ENCODE peak calls at places on chromosomes 16 and 17, in seven cellular contexts. G, F, T, Z, B, E and Q are unnamed samples.

GRCh38 chr17:76793775-76794174 is 55.9 kb downstream of the MFSD11 start:
- DNase-seq in B (peak), Z (no peak), G (no peak), T (no peak), E (no peak), F (no peak), Q (no peak)

GRCh38 chr16:72711823-72712222 is 336.1 kb downstream of the ZFHX3 start:
- DNase-seq in T (no peak), F (no peak), Z (no peak), E (no peak), G (no peak), B (no peak), Q (no peak)

GRCh38 chr16:788399-789126 is at the start of gene CHTF18:
- DNase-seq in F (peak), E (peak), G (peak), B (peak), Z (peak), T (peak), Q (peak)

GRCh38 chr17:50055426-50056216 is at the start of gene ITGA3:
- DNase-seq in E (peak), T (peak), G (peak), Z (peak), B (peak), F (peak), Q (no peak)

GRCh38 chr17:77741109-77741508 is 217.4 kb upstream of the TNRC6C start:
- DNase-seq in B (no peak), E (no peak), G (no peak), Z (no peak), F (no peak), T (no peak), Q (no peak)

GRCh38 chr17:66542967-66543525 is 240.6 kb downstream of the PRKCA start:
- DNase-seq in G (no peak), T (no peak), E (peak), B (no peak), F (no peak), Z (no peak), Q (no peak)

GRCh38 chr16:75099075-75099667 is 17.4 kb downstream of the LDHD start:
- DNase-seq in E (no peak), T (no peak), G (no peak), F (no peak), B (no peak), Z (no peak), Q (no peak)

GRCh38 chr16:31487720-31488629 is 5.1 kb downstream of the SLC5A2 start:
- DNase-seq in E (no peak), B (peak), G (peak), Z (peak), T (peak), F (no peak), Q (no peak)

GRCh38 chr17:56222255-56222654 is 69.0 kb downstream of the ANKFN1 start:
- DNase-seq in Z (no peak), E (no peak), T (no peak), F (no peak), G (no peak), B (no peak), Q (no peak)

GRCh38 chr17:37701424-37702020 is 43.3 kb downstream of the HNF1B start:
- DNase-seq in E (no peak), T (peak), F (no peak), Z (peak), B (no peak), G (no peak), Q (no peak)

GRCh38 chr16:66486199-66486772 is 59.2 kb downstream of the BEAN1 start:
- DNase-seq in F (no peak), E (no peak), G (no peak), Z (peak), T (no peak), B (no peak), Q (no peak)

GRCh38 chr16:87678618-87679017 is 76.3 kb downstream of the JPH3 start:
- DNase-seq in F (no peak), T (no peak), E (no peak), Z (no peak), B (no peak), G (no peak), Q (no peak)

GRCh38 chr17:45008191-45008590 is 40.1 kb upstream of the C1QL1 start:
- DNase-seq in Z (no peak), E (no peak), G (no peak), F (no peak), T (no peak), B (no peak), Q (no peak)

GRCh38 chr16:75264999-75265910 is 13.8 kb upstream of the BCAR1 start:
- DNase-seq in T (peak), G (no peak), Z (peak), F (no peak), B (no peak), E (no peak), Q (no peak)

GRCh38 chr16:54935411-54936085 is 4.9 kb downstream of the IRX5 start:
- DNase-seq in G (no peak), Z (no peak), E (no peak), F (no peak), B (no peak), T (no peak), Q (no peak)

GRCh38 chr17:2484876-2485275 is 26.8 kb downstream of the METTL16 start:
- DNase-seq in B (no peak), G (no peak), E (no peak), F (no peak), T (no peak), Z (no peak), Q (no peak)

GRCh38 chr16:73172621-73173312 is 124.8 kb upstream of the ZFHX3 start:
- DNase-seq in G (no peak), B (peak), F (peak), T (peak), E (peak), Z (peak), Q (no peak)

GRCh38 chr17:3558603-3559269 is 1.1 kb upstream of the TRPV3 start:
- DNase-seq in F (no peak), E (no peak), G (peak), Z (peak), B (peak), T (no peak), Q (peak)

GRCh38 chr16:90001761-90002503 is 17.3 kb downstream of the DBNDD1 start:
- DNase-seq in B (no peak), F (no peak), E (no peak), T (no peak), Z (no peak), G (no peak), Q (no peak)

GRCh38 chr17:68257924-68258323 is 10.1 kb downstream of the AMZ2 start:
- DNase-seq in B (no peak), F (no peak), G (no peak), Z (no peak), E (no peak), T (no peak), Q (no peak)

GRCh38 chr17:77209330-77209748 is 68.6 kb downstream of the SEC14L1 start:
- DNase-seq in F (no peak), E (no peak), B (peak), Z (peak), T (no peak), G (no peak), Q (no peak)

GRCh38 chr17:40331743-40332641 is 23.0 kb downstream of the RARA start:
- DNase-seq in Z (peak), T (peak), F (peak), G (no peak), B (peak), E (no peak), Q (no peak)

GRCh38 chr17:63557416-63557815 is 7.1 kb downstream of the DCAF7 start:
- DNase-seq in Z (no peak), G (no peak), E (no peak), T (no peak), F (no peak), B (no peak), Q (no peak)

GRCh38 chr16:88566158-88566557 is 4.0 kb upstream of the ZC3H18 start:
- DNase-seq in B (no peak), Z (no peak), E (no peak), G (no peak), T (no peak), F (no peak), Q (no peak)

GRCh38 chr17:16878547-16879100 is 93.3 kb downstream of the TNFRSF13B start:
- DNase-seq in Z (peak), G (no peak), F (peak), B (no peak), T (no peak), E (no peak), Q (peak)

GRCh38 chr17:64074704-64075484 is 54.5 kb upstream of the ICAM2 start:
- DNase-seq in B (no peak), G (no peak), T (no peak), Z (peak), E (no peak), F (no peak), Q (no peak)

GRCh38 chr17:66654764-66655163 is 180.2 kb upstream of the CACNG5 start:
- DNase-seq in G (no peak), Z (no peak), T (no peak), F (no peak), E (no peak), B (no peak), Q (no peak)

GRCh38 chr17:9875441-9875840 is 29.6 kb downstream of the RCVRN start:
- DNase-seq in B (no peak), Z (no peak), T (no peak), E (peak), F (no peak), G (no peak), Q (no peak)

GRCh38 chr17:76983075-76983411 is 114.8 kb downstream of the MGAT5B start:
- DNase-seq in B (no peak), T (no peak), E (no peak), G (no peak), F (no peak), Z (no peak), Q (no peak)

GRCh38 chr17:29640413-29640812 is 17.7 kb upstream of the CORO6 start:
- DNase-seq in F (no peak), Z (no peak), E (no peak), B (no peak), T (no peak), G (no peak), Q (no peak)

GRCh38 chr17:37131064-37131463 is 182.3 kb downstream of the AATF start:
- DNase-seq in Z (no peak), F (no peak), B (no peak), E (no peak), T (no peak), G (no peak), Q (no peak)